ENCODE peak calls at places on chromosomes 11 and 22, in four cellular contexts. J, Z, V and I are unnamed samples.
A peak's percentile ranks its signal among the peaks of the same experiment; 100 is the strongest.

GRCh38 chr11:118401880-118402590 is 629 bp downstream of the ATP5MG start:
- DNase-seq in Z (peak; percentile 31), J (peak; percentile 92), V (no peak), I (peak; percentile 17)

GRCh38 chr11:34161812-34162506 is 56.5 kb downstream of the NAT10 start:
- DNase-seq in J (peak; percentile 20), Z (peak; percentile 76), V (no peak), I (no peak)

GRCh38 chr11:15108592-15109130 is 6.1 kb upstream of the INSC start:
- DNase-seq in V (no peak), Z (no peak), J (no peak), I (no peak)

GRCh38 chr11:61065955-61066638 is 36.2 kb upstream of the CD5 start:
- DNase-seq in V (peak; percentile 20), Z (no peak), J (no peak), I (no peak)

GRCh38 chr11:34147581-34147980 is 42.2 kb downstream of the NAT10 start:
- DNase-seq in V (no peak), Z (no peak), J (no peak), I (no peak)

GRCh38 chr11:20034941-20035340 is 125.3 kb downstream of the DBX1 start:
- DNase-seq in Z (no peak), J (no peak), V (no peak), I (no peak)

GRCh38 chr11:88324562-88325345 is 12.8 kb downstream of the CTSC start:
- DNase-seq in Z (no peak), V (no peak), J (no peak), I (no peak)

GRCh38 chr11:14384338-14384737 is 25.4 kb upstream of the RRAS2 start:
- DNase-seq in V (no peak), J (peak; percentile 81), Z (no peak), I (no peak)

GRCh38 chr11:14655435-14655834 is 11.8 kb downstream of the PDE3B start:
- DNase-seq in V (no peak), Z (no peak), J (no peak), I (no peak)

GRCh38 chr11:117887431-117888139 is 11.1 kb upstream of the FXYD6 start:
- DNase-seq in V (peak; percentile 18), Z (no peak), J (no peak), I (no peak)

GRCh38 chr11:115580927-115581680 is 76.9 kb upstream of the CADM1 start:
- DNase-seq in J (no peak), Z (peak; percentile 85), V (no peak), I (no peak)

GRCh38 chr11:13033760-13034533 is 24.8 kb downstream of the RASSF10 start:
- DNase-seq in V (no peak), J (no peak), Z (no peak), I (no peak)
- H3K23ac ChIP-seq in V (no peak overlapping the region), J (no peak overlapping the region), Z (no peak overlapping the region), I (no peak overlapping the region)

GRCh38 chr22:27311666-27312566 is 489.6 kb downstream of the MN1 start:
- DNase-seq in V (peak; percentile 47), Z (peak; percentile 71), J (no peak), I (no peak)
- H3K23ac ChIP-seq in V (no peak overlapping the region), Z (no peak overlapping the region), J (no peak overlapping the region), I (no peak overlapping the region)

GRCh38 chr22:29886601-29887000 is 3.6 kb downstream of the MTMR3 start:
- DNase-seq in Z (no peak), V (no peak), J (no peak), I (no peak)

GRCh38 chr22:29887358-29887757 is 4.4 kb downstream of the MTMR3 start:
- DNase-seq in Z (no peak), V (no peak), J (no peak), I (no peak)

GRCh38 chr22:29883045-29883830 is at the start of gene MTMR3:
- DNase-seq in V (peak; percentile 95), J (peak; percentile 84), Z (peak; percentile 92), I (peak; percentile 91)

GRCh38 chr22:29883831-29884139 is 811 bp downstream of the MTMR3 start:
- DNase-seq in V (no peak), Z (no peak), J (peak; percentile 8), I (no peak)

GRCh38 chr22:29885610-29886009 is 2.6 kb downstream of the MTMR3 start:
- DNase-seq in J (no peak), V (no peak), Z (peak; percentile 70), I (no peak)
- H3K23ac ChIP-seq in J (no peak overlapping the region), V (no peak overlapping the region), Z (no peak overlapping the region), I (no peak overlapping the region)

GRCh38 chr11:96084610-96085348 is 160.9 kb upstream of the MTMR2 start:
- DNase-seq in Z (no peak), J (peak; percentile 78), V (no peak), I (no peak)
- H3K23ac ChIP-seq in Z (no peak overlapping the region), J (no peak overlapping the region), V (no peak overlapping the region), I (no peak overlapping the region)